ENCODE peak calls at places on chromosomes 1 and 21, in five cellular contexts. One of them, this sample, is unnamed. For H3K36me3, the result is how much of the 10 kb centered on the place peaks cover.

GRCh38 chr1:47434051-47434842 is 3.6 kb upstream of the FOXD2 start:
- DNase-seq in CD4-positive, CD25-positive, alpha-beta regulatory T cell: no peak
- DNase-seq in HCT116: no peak
- DNase-seq in CD8-positive, alpha-beta memory T cell: no peak
- DNase-seq in OCI-LY7: no peak
- DNase-seq in this sample: no peak

GRCh38 chr1:41658444-41659158 is 174.1 kb upstream of the EDN2 start:
- DNase-seq in CD4-positive, CD25-positive, alpha-beta regulatory T cell: no peak
- DNase-seq in HCT116: no peak
- DNase-seq in CD8-positive, alpha-beta memory T cell: no peak
- DNase-seq in OCI-LY7: no peak
- DNase-seq in this sample: no peak

GRCh38 chr21:41667136-41667535 is 99.7 kb downstream of the RIPK4 start:
- DNase-seq in CD4-positive, CD25-positive, alpha-beta regulatory T cell: no peak
- DNase-seq in HCT116: no peak
- DNase-seq in CD8-positive, alpha-beta memory T cell: no peak
- DNase-seq in OCI-LY7: no peak
- DNase-seq in this sample: no peak

GRCh38 chr21:14814282-14814681 is 250.5 kb downstream of the NRIP1 start:
- DNase-seq in CD4-positive, CD25-positive, alpha-beta regulatory T cell: no peak
- DNase-seq in HCT116: no peak
- DNase-seq in CD8-positive, alpha-beta memory T cell: no peak
- DNase-seq in OCI-LY7: no peak
- DNase-seq in this sample: no peak

GRCh38 chr1:26959722-26960624 is at the start of gene KDF1:
- DNase-seq in CD4-positive, CD25-positive, alpha-beta regulatory T cell: peak
- DNase-seq in HCT116: peak
- DNase-seq in CD8-positive, alpha-beta memory T cell: peak
- DNase-seq in OCI-LY7: no peak
- DNase-seq in this sample: no peak

GRCh38 chr1:91742848-91743292 is 143.1 kb downstream of the TGFBR3 start:
- DNase-seq in CD4-positive, CD25-positive, alpha-beta regulatory T cell: no peak
- DNase-seq in HCT116: no peak
- DNase-seq in CD8-positive, alpha-beta memory T cell: no peak
- DNase-seq in OCI-LY7: no peak
- DNase-seq in this sample: peak

GRCh38 chr1:113940365-113941244 is 11.5 kb downstream of the HIPK1 start:
- DNase-seq in CD4-positive, CD25-positive, alpha-beta regulatory T cell: peak
- DNase-seq in HCT116: no peak
- DNase-seq in CD8-positive, alpha-beta memory T cell: peak
- DNase-seq in OCI-LY7: peak
- DNase-seq in this sample: peak

GRCh38 chr21:23008803-23009202 is 2010.6 kb downstream of the NCAM2 start:
- DNase-seq in CD4-positive, CD25-positive, alpha-beta regulatory T cell: no peak
- DNase-seq in HCT116: no peak
- DNase-seq in CD8-positive, alpha-beta memory T cell: no peak
- DNase-seq in OCI-LY7: no peak
- DNase-seq in this sample: no peak

GRCh38 chr1:39735731-39736130 is 3.0 kb upstream of the PPIE start:
- DNase-seq in CD4-positive, CD25-positive, alpha-beta regulatory T cell: no peak
- DNase-seq in HCT116: no peak
- DNase-seq in CD8-positive, alpha-beta memory T cell: no peak
- DNase-seq in OCI-LY7: no peak
- DNase-seq in this sample: no peak

GRCh38 chr1:25587290-25587689 is 29.3 kb upstream of the MAN1C1 start:
- DNase-seq in CD4-positive, CD25-positive, alpha-beta regulatory T cell: no peak
- DNase-seq in HCT116: no peak
- DNase-seq in CD8-positive, alpha-beta memory T cell: no peak
- DNase-seq in OCI-LY7: no peak
- DNase-seq in this sample: no peak

GRCh38 chr1:239843556-239843955 is 248.1 kb upstream of the FMN2 start:
- DNase-seq in CD4-positive, CD25-positive, alpha-beta regulatory T cell: no peak
- DNase-seq in HCT116: no peak
- DNase-seq in CD8-positive, alpha-beta memory T cell: no peak
- DNase-seq in OCI-LY7: no peak
- DNase-seq in this sample: no peak

GRCh38 chr1:230140221-230141001 is 73.4 kb downstream of the GALNT2 start:
- DNase-seq in CD4-positive, CD25-positive, alpha-beta regulatory T cell: no peak
- DNase-seq in HCT116: no peak
- DNase-seq in CD8-positive, alpha-beta memory T cell: no peak
- DNase-seq in OCI-LY7: no peak
- DNase-seq in this sample: no peak
- H3K36me3 ChIP-seq in CD4-positive, CD25-positive, alpha-beta regulatory T cell: under half
- H3K36me3 ChIP-seq in HCT116: under half
- H3K36me3 ChIP-seq in CD8-positive, alpha-beta memory T cell: under half
- H3K36me3 ChIP-seq in OCI-LY7: under half
- H3K36me3 ChIP-seq in this sample: under half

GRCh38 chr1:19606817-19607706 is 37.0 kb upstream of the NBL1 start:
- DNase-seq in CD4-positive, CD25-positive, alpha-beta regulatory T cell: peak
- DNase-seq in HCT116: no peak
- DNase-seq in CD8-positive, alpha-beta memory T cell: peak
- DNase-seq in OCI-LY7: no peak
- DNase-seq in this sample: no peak

GRCh38 chr1:19608232-19608631 is 35.9 kb upstream of the NBL1 start:
- DNase-seq in CD4-positive, CD25-positive, alpha-beta regulatory T cell: no peak
- DNase-seq in HCT116: no peak
- DNase-seq in CD8-positive, alpha-beta memory T cell: no peak
- DNase-seq in OCI-LY7: no peak
- DNase-seq in this sample: no peak

GRCh38 chr1:19613075-19613748 is 30.9 kb upstream of the NBL1 start:
- DNase-seq in CD4-positive, CD25-positive, alpha-beta regulatory T cell: no peak
- DNase-seq in HCT116: no peak
- DNase-seq in CD8-positive, alpha-beta memory T cell: no peak
- DNase-seq in OCI-LY7: no peak
- DNase-seq in this sample: no peak

GRCh38 chr1:19612516-19612915 is 31.6 kb upstream of the NBL1 start:
- DNase-seq in CD4-positive, CD25-positive, alpha-beta regulatory T cell: no peak
- DNase-seq in HCT116: no peak
- DNase-seq in CD8-positive, alpha-beta memory T cell: no peak
- DNase-seq in OCI-LY7: no peak
- DNase-seq in this sample: no peak

DNA sequence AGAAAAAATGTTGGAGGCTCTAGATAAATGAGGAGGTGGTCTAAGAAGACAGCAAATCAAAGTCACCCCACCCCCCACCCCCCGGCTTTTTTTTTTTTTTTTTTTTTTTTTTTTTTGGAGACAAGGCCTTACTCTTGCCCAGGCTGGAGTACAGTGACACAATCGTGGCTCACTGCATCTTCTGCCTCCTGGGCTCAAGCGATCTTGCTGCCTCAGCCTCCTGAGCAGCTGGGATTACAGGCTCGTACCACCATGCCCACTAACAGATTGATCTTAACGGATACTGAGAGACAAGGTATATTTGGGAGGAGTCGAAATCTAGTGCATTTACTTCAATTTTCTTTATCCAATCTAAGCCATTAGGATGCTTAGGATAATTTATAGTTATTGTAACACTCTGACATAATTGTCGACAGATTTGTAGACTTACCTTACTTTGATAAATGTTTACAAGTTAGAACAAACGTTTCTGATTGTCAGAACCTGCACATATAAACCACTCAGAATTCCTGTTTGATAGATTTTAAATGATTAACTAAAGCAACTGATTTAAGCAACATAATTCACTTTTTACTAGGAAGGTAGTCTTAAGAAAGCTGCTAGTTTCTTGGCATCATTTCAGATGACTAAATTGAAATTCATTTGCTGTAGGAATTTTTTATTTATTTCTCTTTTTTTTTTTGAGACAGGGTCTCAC is 33.7 kb upstream of the NBL1 start:
- DNase-seq in CD4-positive, CD25-positive, alpha-beta regulatory T cell: no peak
- DNase-seq in HCT116: no peak
- DNase-seq in CD8-positive, alpha-beta memory T cell: no peak
- DNase-seq in OCI-LY7: no peak
- DNase-seq in this sample: no peak
- H3K36me3 ChIP-seq in CD4-positive, CD25-positive, alpha-beta regulatory T cell: under half
- H3K36me3 ChIP-seq in HCT116: under half
- H3K36me3 ChIP-seq in CD8-positive, alpha-beta memory T cell: under half
- H3K36me3 ChIP-seq in OCI-LY7: half or more
- H3K36me3 ChIP-seq in this sample: under half

GRCh38 chr1:23843644-23844043 is 18.4 kb upstream of the HMGCL start:
- DNase-seq in CD4-positive, CD25-positive, alpha-beta regulatory T cell: no peak
- DNase-seq in HCT116: no peak
- DNase-seq in CD8-positive, alpha-beta memory T cell: no peak
- DNase-seq in OCI-LY7: no peak
- DNase-seq in this sample: no peak
- H3K36me3 ChIP-seq in CD4-positive, CD25-positive, alpha-beta regulatory T cell: under half
- H3K36me3 ChIP-seq in HCT116: under half
- H3K36me3 ChIP-seq in CD8-positive, alpha-beta memory T cell: under half
- H3K36me3 ChIP-seq in OCI-LY7: under half
- H3K36me3 ChIP-seq in this sample: under half

DNA sequence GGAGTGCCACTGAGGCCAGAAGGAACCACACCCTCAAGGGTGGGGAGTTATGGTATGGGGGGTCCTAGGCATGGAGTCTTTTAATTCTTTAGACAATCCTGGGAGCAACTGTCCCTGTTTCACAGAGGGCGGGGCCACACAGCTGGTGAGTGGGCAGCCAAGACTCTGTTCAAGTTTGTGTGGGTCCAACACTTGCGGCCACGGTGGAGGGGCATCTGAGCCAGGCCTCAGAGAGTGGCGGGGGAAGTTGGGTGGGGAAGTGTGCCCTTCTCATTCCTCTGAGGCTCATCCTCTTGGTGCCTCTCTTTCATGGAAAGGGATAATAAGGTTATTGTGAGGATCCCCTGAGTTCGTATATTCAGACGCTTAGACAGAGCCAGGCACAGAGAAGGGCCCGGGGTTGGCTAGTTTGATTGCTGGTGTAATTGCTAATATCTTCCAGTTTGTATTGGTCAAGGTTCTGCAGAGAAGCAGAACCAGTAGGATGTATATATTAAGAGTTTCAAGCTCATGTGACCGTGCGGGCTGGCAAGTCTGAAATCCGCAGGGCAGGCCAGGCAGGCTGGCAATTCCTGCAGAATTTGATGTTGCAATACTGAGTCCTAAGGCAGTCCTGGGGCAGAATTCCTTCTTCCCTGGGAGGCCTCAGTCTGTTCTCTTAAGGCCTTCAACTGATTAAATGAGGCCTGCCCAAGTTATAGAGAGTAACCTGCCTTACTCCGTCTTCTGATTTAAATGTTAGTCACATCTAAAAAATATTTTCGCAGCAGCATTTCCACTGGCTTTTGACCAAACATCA is 15.9 kb downstream of the PCSK9 start:
- DNase-seq in CD4-positive, CD25-positive, alpha-beta regulatory T cell: no peak
- DNase-seq in HCT116: no peak
- DNase-seq in CD8-positive, alpha-beta memory T cell: no peak
- DNase-seq in OCI-LY7: no peak
- DNase-seq in this sample: peak
- H3K36me3 ChIP-seq in CD4-positive, CD25-positive, alpha-beta regulatory T cell: under half
- H3K36me3 ChIP-seq in HCT116: under half
- H3K36me3 ChIP-seq in CD8-positive, alpha-beta memory T cell: under half
- H3K36me3 ChIP-seq in OCI-LY7: under half
- H3K36me3 ChIP-seq in this sample: under half

GRCh38 chr1:12314328-12314903 is 84.6 kb downstream of the VPS13D start:
- DNase-seq in CD4-positive, CD25-positive, alpha-beta regulatory T cell: peak
- DNase-seq in HCT116: no peak
- DNase-seq in CD8-positive, alpha-beta memory T cell: no peak
- DNase-seq in OCI-LY7: peak
- DNase-seq in this sample: no peak
- H3K36me3 ChIP-seq in CD4-positive, CD25-positive, alpha-beta regulatory T cell: half or more
- H3K36me3 ChIP-seq in HCT116: under half
- H3K36me3 ChIP-seq in CD8-positive, alpha-beta memory T cell: half or more
- H3K36me3 ChIP-seq in OCI-LY7: half or more
- H3K36me3 ChIP-seq in this sample: under half

DNA sequence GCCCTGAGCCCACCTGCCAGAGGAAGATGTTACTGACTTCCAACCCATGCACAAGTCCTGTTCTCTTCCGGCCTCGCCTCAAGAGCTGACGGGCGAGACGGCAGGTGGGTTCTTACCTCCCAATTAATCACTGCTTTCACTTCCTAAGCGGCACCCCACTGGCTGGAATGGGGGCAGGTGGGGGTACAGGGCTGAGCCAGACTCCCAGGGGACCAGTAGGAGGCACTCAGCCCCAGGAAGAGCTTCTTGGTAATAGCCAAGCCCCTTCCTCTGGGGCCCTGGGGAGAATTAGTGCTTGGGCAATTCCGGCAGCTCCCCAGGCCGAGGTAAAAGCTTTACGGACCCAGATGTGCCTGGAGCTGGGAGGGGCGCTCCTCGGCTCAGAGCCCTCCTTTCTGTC is 9.7 kb downstream of the CNTN2 start:
- DNase-seq in CD4-positive, CD25-positive, alpha-beta regulatory T cell: no peak
- DNase-seq in HCT116: no peak
- DNase-seq in CD8-positive, alpha-beta memory T cell: no peak
- DNase-seq in OCI-LY7: peak
- DNase-seq in this sample: no peak
- H3K36me3 ChIP-seq in CD4-positive, CD25-positive, alpha-beta regulatory T cell: under half
- H3K36me3 ChIP-seq in HCT116: under half
- H3K36me3 ChIP-seq in CD8-positive, alpha-beta memory T cell: under half
- H3K36me3 ChIP-seq in OCI-LY7: under half
- H3K36me3 ChIP-seq in this sample: under half

This sample was measured in gastrocnemius medialis.